ENCODE peak calls at places on chromosome 9, in ten cellular contexts. One of them, this sample, is unnamed. For H3K4me1, the result is how much of the 10 kb centered on the place peaks cover.

GRCh38 chr9:112866662-112867274 is 23.9 kb downstream of the SLC46A2 start:
- DNase-seq in A549: no peak
- DNase-seq in uterus: no peak
- DNase-seq in PC-9: peak
- DNase-seq in mucosa of descending colon: no peak
- DNase-seq in astrocyte: no peak
- DNase-seq in cardiac muscle cell: no peak
- DNase-seq in prostate gland: no peak
- DNase-seq in CD8-positive, alpha-beta T cell: no peak
- DNase-seq in right lobe of liver: no peak
- DNase-seq in this sample: no peak

GRCh38 chr9:8364021-8364782 is 564.6 kb upstream of the DMAC1 start:
- DNase-seq in A549: no peak
- DNase-seq in uterus: no peak
- DNase-seq in PC-9: no peak
- DNase-seq in mucosa of descending colon: no peak
- DNase-seq in astrocyte: no peak
- DNase-seq in cardiac muscle cell: no peak
- DNase-seq in prostate gland: no peak
- DNase-seq in CD8-positive, alpha-beta T cell: no peak
- DNase-seq in right lobe of liver: no peak
- DNase-seq in this sample: no peak

GRCh38 chr9:133256057-133256461 is 18.9 kb downstream of the ABO start:
- DNase-seq in A549: no peak
- DNase-seq in uterus: no peak
- DNase-seq in PC-9: no peak
- DNase-seq in mucosa of descending colon: no peak
- DNase-seq in astrocyte: no peak
- DNase-seq in cardiac muscle cell: no peak
- DNase-seq in prostate gland: no peak
- DNase-seq in CD8-positive, alpha-beta T cell: no peak
- DNase-seq in right lobe of liver: no peak
- DNase-seq in this sample: no peak

GRCh38 chr9:121445986-121446385 is 53.7 kb downstream of the GGTA1 start:
- DNase-seq in A549: no peak
- DNase-seq in uterus: no peak
- DNase-seq in PC-9: peak
- DNase-seq in mucosa of descending colon: peak
- DNase-seq in astrocyte: no peak
- DNase-seq in cardiac muscle cell: no peak
- DNase-seq in prostate gland: no peak
- DNase-seq in CD8-positive, alpha-beta T cell: no peak
- DNase-seq in right lobe of liver: no peak
- DNase-seq in this sample: no peak

GRCh38 chr9:26437056-26437711 is 455.4 kb downstream of the CAAP1 start:
- DNase-seq in A549: no peak
- DNase-seq in uterus: no peak
- DNase-seq in PC-9: no peak
- DNase-seq in mucosa of descending colon: no peak
- DNase-seq in astrocyte: no peak
- DNase-seq in cardiac muscle cell: no peak
- DNase-seq in prostate gland: no peak
- DNase-seq in CD8-positive, alpha-beta T cell: no peak
- DNase-seq in right lobe of liver: no peak
- DNase-seq in this sample: no peak

GRCh38 chr9:7656648-7657047 is 142.9 kb downstream of the DMAC1 start:
- DNase-seq in A549: no peak
- DNase-seq in uterus: no peak
- DNase-seq in PC-9: no peak
- DNase-seq in mucosa of descending colon: peak
- DNase-seq in astrocyte: no peak
- DNase-seq in cardiac muscle cell: no peak
- DNase-seq in prostate gland: peak
- DNase-seq in CD8-positive, alpha-beta T cell: no peak
- DNase-seq in right lobe of liver: no peak
- DNase-seq in this sample: no peak

GRCh38 chr9:97470076-97470475 is 31.4 kb upstream of the TMOD1 start:
- DNase-seq in A549: no peak
- DNase-seq in uterus: no peak
- DNase-seq in PC-9: peak
- DNase-seq in mucosa of descending colon: no peak
- DNase-seq in astrocyte: no peak
- DNase-seq in cardiac muscle cell: peak
- DNase-seq in prostate gland: no peak
- DNase-seq in CD8-positive, alpha-beta T cell: no peak
- DNase-seq in right lobe of liver: no peak
- DNase-seq in this sample: no peak

GRCh38 chr9:6237267-6237666 is 21.7 kb downstream of the IL33 start:
- DNase-seq in A549: no peak
- DNase-seq in uterus: no peak
- DNase-seq in PC-9: no peak
- DNase-seq in mucosa of descending colon: no peak
- DNase-seq in astrocyte: no peak
- DNase-seq in cardiac muscle cell: no peak
- DNase-seq in prostate gland: no peak
- DNase-seq in CD8-positive, alpha-beta T cell: no peak
- DNase-seq in right lobe of liver: no peak
- DNase-seq in this sample: no peak

DNA sequence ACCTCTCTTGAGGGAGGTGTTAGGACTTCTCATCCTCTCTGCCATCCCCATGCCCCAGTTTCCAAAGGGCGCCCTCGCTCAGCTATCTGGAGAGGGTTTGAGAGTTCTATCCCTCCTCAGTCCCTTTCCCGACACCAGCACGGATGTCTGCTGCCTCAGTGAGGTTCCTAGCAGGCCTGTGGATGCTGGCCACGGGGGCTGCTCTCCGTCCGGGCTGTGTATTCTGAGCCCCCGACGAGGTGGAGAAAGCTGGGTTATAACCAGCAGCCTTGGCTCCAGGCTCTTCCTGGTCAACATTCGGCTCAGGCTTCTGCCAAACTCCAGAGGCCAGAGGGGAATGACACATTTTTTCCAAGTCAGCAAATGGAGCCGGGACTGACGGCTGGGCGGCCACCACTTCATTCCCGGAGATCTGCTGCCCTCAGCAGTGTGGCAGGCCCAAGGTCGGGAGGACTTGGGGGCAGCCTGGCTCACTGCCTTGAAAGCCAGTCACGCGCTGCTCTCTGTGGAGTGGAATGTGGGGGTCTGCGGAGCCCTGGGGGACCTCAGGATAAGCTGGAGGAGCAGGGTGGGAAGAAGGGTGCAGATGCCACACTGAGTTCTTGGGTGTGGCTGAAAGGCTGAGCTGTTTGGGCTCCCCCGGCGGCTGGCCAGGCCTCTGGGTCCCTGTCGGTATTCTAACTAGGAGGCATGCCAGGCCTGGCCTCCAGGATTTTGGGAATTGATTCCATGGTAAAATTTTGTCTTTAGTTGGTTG is 27.4 kb downstream of the PTPA start:
- DNase-seq in A549: no peak
- DNase-seq in uterus: peak
- DNase-seq in PC-9: no peak
- DNase-seq in mucosa of descending colon: no peak
- DNase-seq in astrocyte: peak
- DNase-seq in cardiac muscle cell: peak
- DNase-seq in prostate gland: peak
- DNase-seq in CD8-positive, alpha-beta T cell: no peak
- DNase-seq in right lobe of liver: peak
- DNase-seq in this sample: peak
- H3K4me1 ChIP-seq in A549: half or more
- H3K4me1 ChIP-seq in uterus: under half
- H3K4me1 ChIP-seq in PC-9: under half
- H3K4me1 ChIP-seq in mucosa of descending colon: under half
- H3K4me1 ChIP-seq in astrocyte: half or more
- H3K4me1 ChIP-seq in cardiac muscle cell: under half
- H3K4me1 ChIP-seq in prostate gland: under half
- H3K4me1 ChIP-seq in CD8-positive, alpha-beta T cell: under half
- H3K4me1 ChIP-seq in right lobe of liver: under half
- H3K4me1 ChIP-seq in this sample: under half

GRCh38 chr9:87857948-87858335 is 24.7 kb upstream of the SPATA31E1 start:
- DNase-seq in A549: no peak
- DNase-seq in uterus: no peak
- DNase-seq in PC-9: no peak
- DNase-seq in mucosa of descending colon: no peak
- DNase-seq in astrocyte: no peak
- DNase-seq in cardiac muscle cell: no peak
- DNase-seq in prostate gland: no peak
- DNase-seq in CD8-positive, alpha-beta T cell: no peak
- DNase-seq in right lobe of liver: no peak
- DNase-seq in this sample: no peak

GRCh38 chr9:87861332-87861731 is 21.3 kb upstream of the SPATA31E1 start:
- DNase-seq in A549: no peak
- DNase-seq in uterus: no peak
- DNase-seq in PC-9: no peak
- DNase-seq in mucosa of descending colon: no peak
- DNase-seq in astrocyte: no peak
- DNase-seq in cardiac muscle cell: no peak
- DNase-seq in prostate gland: no peak
- DNase-seq in CD8-positive, alpha-beta T cell: no peak
- DNase-seq in right lobe of liver: no peak
- DNase-seq in this sample: no peak

GRCh38 chr9:87857141-87857947 is 25.3 kb upstream of the SPATA31E1 start:
- DNase-seq in A549: no peak
- DNase-seq in uterus: no peak
- DNase-seq in PC-9: no peak
- DNase-seq in mucosa of descending colon: no peak
- DNase-seq in astrocyte: no peak
- DNase-seq in cardiac muscle cell: no peak
- DNase-seq in prostate gland: no peak
- DNase-seq in CD8-positive, alpha-beta T cell: no peak
- DNase-seq in right lobe of liver: no peak
- DNase-seq in this sample: no peak

GRCh38 chr9:87859786-87860185 is 22.9 kb upstream of the SPATA31E1 start:
- DNase-seq in A549: no peak
- DNase-seq in uterus: no peak
- DNase-seq in PC-9: no peak
- DNase-seq in mucosa of descending colon: no peak
- DNase-seq in astrocyte: no peak
- DNase-seq in cardiac muscle cell: no peak
- DNase-seq in prostate gland: no peak
- DNase-seq in CD8-positive, alpha-beta T cell: no peak
- DNase-seq in right lobe of liver: no peak
- DNase-seq in this sample: no peak

GRCh38 chr9:87859137-87859536 is 23.5 kb upstream of the SPATA31E1 start:
- DNase-seq in A549: no peak
- DNase-seq in uterus: no peak
- DNase-seq in PC-9: no peak
- DNase-seq in mucosa of descending colon: no peak
- DNase-seq in astrocyte: no peak
- DNase-seq in cardiac muscle cell: no peak
- DNase-seq in prostate gland: no peak
- DNase-seq in CD8-positive, alpha-beta T cell: no peak
- DNase-seq in right lobe of liver: no peak
- DNase-seq in this sample: no peak
- TF ChIP-seq CTCF in A549: no peak
- TF ChIP-seq CTCF in uterus: no peak
- TF ChIP-seq CTCF in PC-9: no peak
- TF ChIP-seq CTCF in mucosa of descending colon: no peak
- TF ChIP-seq CTCF in astrocyte: no peak
- TF ChIP-seq CTCF in cardiac muscle cell: no peak
- TF ChIP-seq CTCF in prostate gland: no peak
- TF ChIP-seq CTCF in CD8-positive, alpha-beta T cell: no peak
- TF ChIP-seq CTCF in right lobe of liver: no peak
- TF ChIP-seq CTCF in this sample: no peak

DNA sequence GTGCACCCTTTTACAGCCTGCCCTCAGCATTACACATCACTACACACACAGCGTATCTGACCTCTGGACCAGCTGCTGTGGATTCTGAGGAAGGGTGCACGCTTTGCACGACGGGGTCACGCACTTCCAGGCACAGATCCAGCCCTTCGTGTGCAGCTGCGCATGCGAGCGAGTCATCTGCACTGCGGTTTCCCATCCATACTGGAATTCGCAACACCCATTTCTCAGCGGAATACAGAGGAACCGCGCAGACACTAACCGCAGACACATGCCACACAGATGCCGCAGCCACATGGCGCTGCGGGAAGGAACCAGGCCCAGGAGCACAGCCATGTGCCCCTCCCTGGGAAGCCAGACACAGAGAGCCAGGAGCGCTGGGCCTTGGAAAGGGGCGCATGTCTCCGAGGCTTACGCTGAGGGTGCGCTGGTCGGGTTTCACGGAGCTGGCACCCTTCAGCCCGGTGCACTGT is 43.5 kb downstream of the PNPLA7 start:
- DNase-seq in A549: no peak
- DNase-seq in uterus: no peak
- DNase-seq in PC-9: no peak
- DNase-seq in mucosa of descending colon: no peak
- DNase-seq in astrocyte: peak
- DNase-seq in cardiac muscle cell: no peak
- DNase-seq in prostate gland: no peak
- DNase-seq in CD8-positive, alpha-beta T cell: no peak
- DNase-seq in right lobe of liver: no peak
- DNase-seq in this sample: no peak
- H3K4me1 ChIP-seq in A549: under half
- H3K4me1 ChIP-seq in uterus: under half
- H3K4me1 ChIP-seq in PC-9: under half
- H3K4me1 ChIP-seq in mucosa of descending colon: under half
- H3K4me1 ChIP-seq in astrocyte: under half
- H3K4me1 ChIP-seq in cardiac muscle cell: under half
- H3K4me1 ChIP-seq in prostate gland: under half
- H3K4me1 ChIP-seq in CD8-positive, alpha-beta T cell: under half
- H3K4me1 ChIP-seq in right lobe of liver: under half
- H3K4me1 ChIP-seq in this sample: under half

GRCh38 chr9:38017885-38018186 is 51.2 kb downstream of the SHB start:
- DNase-seq in A549: no peak
- DNase-seq in uterus: no peak
- DNase-seq in PC-9: no peak
- DNase-seq in mucosa of descending colon: no peak
- DNase-seq in astrocyte: no peak
- DNase-seq in cardiac muscle cell: no peak
- DNase-seq in prostate gland: no peak
- DNase-seq in CD8-positive, alpha-beta T cell: no peak
- DNase-seq in right lobe of liver: no peak
- DNase-seq in this sample: no peak

GRCh38 chr9:38016375-38017120 is 52.5 kb downstream of the SHB start:
- DNase-seq in A549: no peak
- DNase-seq in uterus: peak
- DNase-seq in PC-9: no peak
- DNase-seq in mucosa of descending colon: no peak
- DNase-seq in astrocyte: peak
- DNase-seq in cardiac muscle cell: no peak
- DNase-seq in prostate gland: no peak
- DNase-seq in CD8-positive, alpha-beta T cell: no peak
- DNase-seq in right lobe of liver: no peak
- DNase-seq in this sample: no peak

GRCh38 chr9:38018230-38018963 is 50.6 kb downstream of the SHB start:
- DNase-seq in A549: no peak
- DNase-seq in uterus: no peak
- DNase-seq in PC-9: no peak
- DNase-seq in mucosa of descending colon: no peak
- DNase-seq in astrocyte: no peak
- DNase-seq in cardiac muscle cell: no peak
- DNase-seq in prostate gland: no peak
- DNase-seq in CD8-positive, alpha-beta T cell: no peak
- DNase-seq in right lobe of liver: no peak
- DNase-seq in this sample: no peak

GRCh38 chr9:38018964-38019602 is 49.9 kb downstream of the SHB start:
- DNase-seq in A549: peak
- DNase-seq in uterus: peak
- DNase-seq in PC-9: no peak
- DNase-seq in mucosa of descending colon: no peak
- DNase-seq in astrocyte: peak
- DNase-seq in cardiac muscle cell: peak
- DNase-seq in prostate gland: peak
- DNase-seq in CD8-positive, alpha-beta T cell: no peak
- DNase-seq in right lobe of liver: no peak
- DNase-seq in this sample: no peak

GRCh38 chr9:38017149-38017884 is 51.7 kb downstream of the SHB start:
- DNase-seq in A549: peak
- DNase-seq in uterus: no peak
- DNase-seq in PC-9: peak
- DNase-seq in mucosa of descending colon: no peak
- DNase-seq in astrocyte: peak
- DNase-seq in cardiac muscle cell: peak
- DNase-seq in prostate gland: peak
- DNase-seq in CD8-positive, alpha-beta T cell: no peak
- DNase-seq in right lobe of liver: peak
- DNase-seq in this sample: no peak
- TF ChIP-seq CTCF in A549: peak
- TF ChIP-seq CTCF in uterus: no peak
- TF ChIP-seq CTCF in PC-9: peak
- TF ChIP-seq CTCF in mucosa of descending colon: no peak
- TF ChIP-seq CTCF in astrocyte: no peak
- TF ChIP-seq CTCF in cardiac muscle cell: no peak
- TF ChIP-seq CTCF in prostate gland: peak
- TF ChIP-seq CTCF in CD8-positive, alpha-beta T cell: no peak
- TF ChIP-seq CTCF in right lobe of liver: peak
- TF ChIP-seq CTCF in this sample: peak

This sample was measured in right atrium auricular region.